ENCODE peak calls at places on chromosomes 7 and 10, in four cellular contexts. One of them, this sample, is unnamed.

GRCh38 chr10:19828278-19829049 is 12.2 kb downstream of the PLXDC2 start:
- DNase-seq in DND-41: no peak
- DNase-seq in ovary: no peak
- DNase-seq in colonic mucosa: no peak
- DNase-seq in this sample: no peak

GRCh38 chr10:108970016-108970415 is 953.3 kb downstream of the XPNPEP1 start:
- DNase-seq in colonic mucosa: no peak
- DNase-seq in ovary: no peak
- DNase-seq in DND-41: peak; percentile 30
- DNase-seq in this sample: peak; percentile 37

GRCh38 chr10:16828114-16828568 is 10.9 kb upstream of the RSU1 start:
- DNase-seq in colonic mucosa: peak; percentile 72
- DNase-seq in ovary: peak; percentile 73
- DNase-seq in DND-41: peak; percentile 67
- DNase-seq in this sample: peak; percentile 57

GRCh38 chr7:17370901-17371550 is 72.6 kb downstream of the AHR start:
- DNase-seq in ovary: peak; percentile 59
- DNase-seq in colonic mucosa: no peak
- DNase-seq in DND-41: no peak
- DNase-seq in this sample: peak; percentile 13

GRCh38 chr7:138974103-138974502 is 7.1 kb downstream of the KIAA1549 start:
- DNase-seq in ovary: no peak
- DNase-seq in DND-41: no peak
- DNase-seq in colonic mucosa: no peak
- DNase-seq in this sample: no peak

GRCh38 chr7:19610194-19610943 is 98.5 kb downstream of the POLR1F start:
- DNase-seq in ovary: no peak
- DNase-seq in DND-41: no peak
- DNase-seq in colonic mucosa: no peak
- DNase-seq in this sample: no peak

GRCh38 chr10:102776779-102777417 is 33.1 kb downstream of the WBP1L start:
- DNase-seq in DND-41: peak; percentile 97
- DNase-seq in ovary: peak; percentile 75
- DNase-seq in colonic mucosa: peak; percentile 40
- DNase-seq in this sample: peak; percentile 100

GRCh38 chr10:117884592-117884991 is 162.1 kb downstream of the RAB11FIP2 start:
- DNase-seq in DND-41: no peak
- DNase-seq in ovary: no peak
- DNase-seq in colonic mucosa: no peak
- DNase-seq in this sample: no peak

GRCh38 chr10:131947631-131948347 is 33.9 kb downstream of the BNIP3 start:
- DNase-seq in colonic mucosa: no peak
- DNase-seq in DND-41: no peak
- DNase-seq in ovary: no peak
- DNase-seq in this sample: no peak

GRCh38 chr10:17454801-17455520 is 566 bp upstream of the ST8SIA6 start:
- DNase-seq in DND-41: no peak
- DNase-seq in colonic mucosa: no peak
- DNase-seq in ovary: no peak
- DNase-seq in this sample: no peak

GRCh38 chr7:102912742-102913141 is at the start of gene LRRC17:
- DNase-seq in colonic mucosa: no peak
- DNase-seq in DND-41: no peak
- DNase-seq in ovary: peak; percentile 53
- DNase-seq in this sample: peak; percentile 99

GRCh38 chr7:20458483-20458882 is 127.8 kb downstream of the ITGB8 start:
- DNase-seq in ovary: no peak
- DNase-seq in DND-41: no peak
- DNase-seq in colonic mucosa: no peak
- DNase-seq in this sample: no peak

GRCh38 chr10:4848341-4849041 is 22.5 kb downstream of the AKR1E2 start:
- DNase-seq in ovary: no peak
- DNase-seq in colonic mucosa: no peak
- DNase-seq in DND-41: no peak
- DNase-seq in this sample: no peak

GRCh38 chr10:8146650-8147049 is 92.2 kb downstream of the GATA3 start:
- DNase-seq in DND-41: no peak
- DNase-seq in ovary: no peak
- DNase-seq in colonic mucosa: no peak
- DNase-seq in this sample: no peak

GRCh38 chr7:110129159-110129558 is 961.8 kb upstream of the LRRN3 start:
- DNase-seq in ovary: no peak
- DNase-seq in colonic mucosa: no peak
- DNase-seq in DND-41: no peak
- DNase-seq in this sample: no peak

GRCh38 chr10:119253433-119254174 is 46.2 kb downstream of the GRK5 start:
- DNase-seq in ovary: peak; percentile 87
- DNase-seq in colonic mucosa: peak; percentile 40
- DNase-seq in DND-41: no peak
- DNase-seq in this sample: peak; percentile 84

GRCh38 chr7:21939136-21939857 is 6.4 kb downstream of the CDCA7L start:
- DNase-seq in colonic mucosa: no peak
- DNase-seq in ovary: no peak
- DNase-seq in DND-41: no peak
- DNase-seq in this sample: no peak

GRCh38 chr7:36406156-36406555 is 16.5 kb downstream of the ANLN start:
- DNase-seq in ovary: no peak
- DNase-seq in DND-41: no peak
- DNase-seq in colonic mucosa: no peak
- DNase-seq in this sample: no peak

GRCh38 chr10:6581750-6582697 is 1.9 kb upstream of the PRKCQ start:
- DNase-seq in colonic mucosa: no peak
- DNase-seq in DND-41: no peak
- DNase-seq in ovary: no peak
- DNase-seq in this sample: no peak

GRCh38 chr10:101840102-101840684 is 3.4 kb downstream of the KCNIP2 start:
- DNase-seq in colonic mucosa: no peak
- DNase-seq in ovary: no peak
- DNase-seq in DND-41: peak; percentile 27
- DNase-seq in this sample: no peak

GRCh38 chr10:111677747-111678146 is 505.8 kb downstream of the GPAM start:
- DNase-seq in DND-41: no peak
- DNase-seq in colonic mucosa: no peak
- DNase-seq in ovary: no peak
- DNase-seq in this sample: no peak

GRCh38 chr7:150947761-150948680 is 30.1 kb downstream of the KCNH2 start:
- DNase-seq in ovary: no peak
- DNase-seq in colonic mucosa: no peak
- DNase-seq in DND-41: no peak
- DNase-seq in this sample: no peak

GRCh38 chr10:774223-774622 is 84.8 kb upstream of the DIP2C start:
- DNase-seq in colonic mucosa: no peak
- DNase-seq in ovary: no peak
- DNase-seq in DND-41: no peak
- DNase-seq in this sample: no peak

GRCh38 chr7:158413962-158414961 is 173.4 kb downstream of the PTPRN2 start:
- DNase-seq in DND-41: no peak
- DNase-seq in colonic mucosa: no peak
- DNase-seq in ovary: no peak
- DNase-seq in this sample: no peak

GRCh38 chr10:103936022-103936421 is 18.0 kb upstream of the STN1 start:
- DNase-seq in ovary: no peak
- DNase-seq in DND-41: no peak
- DNase-seq in colonic mucosa: no peak
- DNase-seq in this sample: peak; percentile 38

GRCh38 chr7:133299620-133300019 is 46.7 kb downstream of the EXOC4 start:
- DNase-seq in DND-41: no peak
- DNase-seq in colonic mucosa: no peak
- DNase-seq in ovary: no peak
- DNase-seq in this sample: no peak

GRCh38 chr7:13953368-13953767 is 36.1 kb downstream of the ETV1 start:
- DNase-seq in ovary: no peak
- DNase-seq in DND-41: no peak
- DNase-seq in colonic mucosa: no peak
- DNase-seq in this sample: no peak

GRCh38 chr7:147071536-147071935 is 954.9 kb downstream of the CNTNAP2 start:
- DNase-seq in DND-41: no peak
- DNase-seq in ovary: no peak
- DNase-seq in colonic mucosa: no peak
- DNase-seq in this sample: no peak

GRCh38 chr10:46549171-46550075 is 7.0 kb downstream of the GPRIN2 start:
- DNase-seq in DND-41: peak; percentile 2
- DNase-seq in colonic mucosa: no peak
- DNase-seq in ovary: peak; percentile 23
- DNase-seq in this sample: no peak

GRCh38 chr7:135335628-135336139 is 102.0 kb downstream of the STRA8 start:
- DNase-seq in ovary: no peak
- DNase-seq in colonic mucosa: peak; percentile 76
- DNase-seq in DND-41: peak; percentile 64
- DNase-seq in this sample: peak; percentile 91

GRCh38 chr10:125344573-125345121 is 184.3 kb upstream of the CTBP2 start:
- DNase-seq in ovary: no peak
- DNase-seq in colonic mucosa: peak; percentile 78
- DNase-seq in DND-41: no peak
- DNase-seq in this sample: no peak

GRCh38 chr7:2598175-2598823 is 33.5 kb upstream of the TTYH3 start:
- DNase-seq in colonic mucosa: no peak
- DNase-seq in DND-41: no peak
- DNase-seq in ovary: no peak
- DNase-seq in this sample: no peak

GRCh38 chr7:1012004-1012348 is 29.0 kb downstream of the CYP2W1 start:
- DNase-seq in colonic mucosa: no peak
- DNase-seq in DND-41: no peak
- DNase-seq in ovary: no peak
- DNase-seq in this sample: no peak

GRCh38 chr10:62095341-62096071 is 173.1 kb downstream of the RTKN2 start:
- DNase-seq in colonic mucosa: peak; percentile 15
- DNase-seq in ovary: no peak
- DNase-seq in DND-41: no peak
- DNase-seq in this sample: no peak

GRCh38 chr7:22386865-22387264 is 29.9 kb upstream of the RAPGEF5 start:
- DNase-seq in ovary: no peak
- DNase-seq in DND-41: no peak
- DNase-seq in colonic mucosa: no peak
- DNase-seq in this sample: no peak

GRCh38 chr10:72335394-72336258 is 19.1 kb downstream of the DNAJB12 start:
- DNase-seq in DND-41: peak; percentile 70
- DNase-seq in ovary: peak; percentile 80
- DNase-seq in colonic mucosa: peak; percentile 42
- DNase-seq in this sample: peak; percentile 91
- H3K4me3 ChIP-seq in DND-41: peak overlapping the region; percentile 22
- H3K4me3 ChIP-seq in ovary: no peak overlapping the region
- H3K4me3 ChIP-seq in colonic mucosa: no peak overlapping the region
- H3K4me3 ChIP-seq in this sample: peak overlapping the region; percentile 16

DNA sequence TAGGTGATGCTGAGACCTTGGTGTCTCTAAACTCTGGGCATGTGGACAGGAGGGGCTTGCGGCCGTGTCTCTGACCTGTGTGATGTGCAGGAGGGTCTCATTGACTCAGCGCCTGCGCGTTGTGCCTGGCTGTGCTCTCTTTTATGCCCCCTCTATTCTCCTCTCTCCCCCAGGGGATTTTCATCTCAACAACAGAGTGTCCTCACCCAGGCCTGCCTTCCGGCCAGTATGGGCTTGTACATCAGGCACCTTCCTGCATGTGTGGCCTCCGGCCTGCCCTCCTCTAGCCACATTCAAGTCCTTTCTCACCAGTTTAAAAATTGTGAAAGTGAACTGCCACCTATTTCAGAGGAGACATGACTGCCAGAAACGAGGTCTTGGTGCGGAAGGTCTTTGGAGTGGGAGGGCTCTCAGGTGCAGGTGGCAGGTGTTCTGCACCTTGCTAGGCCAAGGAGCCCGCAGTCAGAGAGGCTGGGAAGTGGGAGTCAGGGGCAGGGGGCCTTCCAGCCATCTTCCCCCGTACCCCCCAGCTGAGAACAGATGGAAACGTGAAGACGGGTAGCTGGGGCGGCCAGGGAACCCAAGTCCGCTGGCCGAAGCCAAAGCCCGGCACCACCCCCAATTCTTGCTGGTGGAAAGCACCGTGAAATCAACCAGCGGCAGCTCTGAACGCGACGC is 531 bp upstream of the INTS15 start:
- DNase-seq in DND-41: no peak
- DNase-seq in ovary: no peak
- DNase-seq in colonic mucosa: no peak
- DNase-seq in this sample: no peak
- H3K4me3 ChIP-seq in DND-41: peak overlapping the region; percentile 99
- H3K4me3 ChIP-seq in ovary: peak overlapping the region; percentile 80
- H3K4me3 ChIP-seq in colonic mucosa: peak overlapping the region; percentile 88
- H3K4me3 ChIP-seq in this sample: peak overlapping the region; percentile 82

DNA sequence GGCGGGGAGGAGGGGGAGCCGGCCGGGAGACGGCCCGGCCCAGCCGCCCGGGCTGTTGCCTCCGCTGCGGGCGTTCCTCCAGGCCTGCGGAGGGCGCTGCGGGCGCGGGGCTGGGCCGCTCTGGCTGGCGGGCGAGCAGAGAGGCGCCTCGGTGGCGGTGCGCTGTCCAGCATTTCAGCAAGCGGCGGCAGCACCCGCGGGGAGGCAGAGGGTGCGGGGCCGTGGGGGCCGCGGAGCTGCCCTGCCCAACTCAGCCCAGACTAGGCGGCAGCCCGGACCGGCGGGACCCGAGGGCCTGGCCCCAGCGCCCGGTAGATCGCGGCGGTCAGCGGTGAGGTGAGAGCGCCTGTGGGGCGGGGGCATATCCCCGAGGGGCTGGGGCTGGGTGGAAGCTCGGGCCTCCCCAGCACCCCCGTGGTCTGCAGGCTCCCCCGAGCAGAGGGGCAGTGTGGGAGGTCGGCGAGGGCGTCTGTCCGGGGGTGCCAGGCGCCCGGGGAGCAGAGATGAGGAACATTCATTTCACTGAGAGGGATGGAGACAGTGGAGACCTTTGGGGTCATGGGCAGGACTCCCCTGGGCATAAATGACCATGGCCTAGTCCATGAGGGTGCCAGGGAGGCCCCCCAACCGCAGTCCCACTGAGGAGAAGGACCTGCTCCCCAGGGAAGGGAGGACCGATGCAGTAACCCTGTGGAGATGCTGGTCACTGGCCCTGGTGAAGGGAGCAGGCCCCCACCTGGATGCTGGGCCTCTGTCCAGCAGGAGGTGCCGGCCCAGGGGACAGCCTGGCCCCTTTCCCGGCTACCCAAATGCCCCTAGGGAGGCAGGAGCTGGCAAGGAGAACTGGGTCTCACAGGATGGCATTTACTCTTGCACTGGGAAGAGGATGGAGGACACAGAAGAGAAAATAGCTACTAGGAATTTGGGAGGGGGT is at the start of gene SRRM3:
- DNase-seq in ovary: peak; percentile 75
- DNase-seq in DND-41: peak; percentile 85
- DNase-seq in colonic mucosa: peak; percentile 74
- DNase-seq in this sample: peak; percentile 85
- H3K4me3 ChIP-seq in ovary: no peak within 1 kb of the TSS
- H3K4me3 ChIP-seq in DND-41: no peak within 1 kb of the TSS
- H3K4me3 ChIP-seq in colonic mucosa: no peak within 1 kb of the TSS
- H3K4me3 ChIP-seq in this sample: peak within 1 kb of the TSS; percentile 10

DNA sequence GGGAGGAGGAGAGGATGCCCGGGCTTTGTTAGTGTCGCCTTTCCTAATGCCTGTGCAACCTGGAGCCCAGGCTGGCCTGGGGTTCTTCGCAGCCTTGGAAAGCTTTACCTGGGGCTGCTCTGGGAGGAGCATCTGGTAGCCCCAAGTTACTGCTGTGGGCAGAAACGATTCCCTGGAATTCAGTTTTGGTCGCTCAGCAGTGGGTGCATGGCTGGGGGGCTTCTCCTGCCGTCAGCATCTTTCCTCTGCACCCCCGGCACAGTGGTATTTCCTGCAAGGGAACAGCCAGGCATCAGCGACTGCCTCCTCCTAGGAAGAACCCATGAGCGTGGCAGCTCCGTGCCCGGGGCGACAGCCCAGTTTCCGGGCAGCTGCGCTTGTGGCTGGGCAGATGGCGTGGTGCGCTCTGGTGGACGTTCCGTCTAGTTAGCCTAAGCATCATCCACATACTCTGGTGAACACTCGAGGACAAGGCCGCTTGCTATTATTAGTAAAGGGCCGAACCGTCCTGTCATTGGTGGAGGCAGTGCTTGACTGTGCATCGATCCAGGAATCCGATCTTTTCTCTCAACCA is 107.0 kb upstream of the BTBD16 start:
- DNase-seq in DND-41: no peak
- DNase-seq in ovary: no peak
- DNase-seq in colonic mucosa: no peak
- DNase-seq in this sample: peak; percentile 93
- H3K4me3 ChIP-seq in DND-41: no peak overlapping the region
- H3K4me3 ChIP-seq in ovary: peak overlapping the region; percentile 38
- H3K4me3 ChIP-seq in colonic mucosa: no peak overlapping the region
- H3K4me3 ChIP-seq in this sample: peak overlapping the region; percentile 67